ENCODE peak calls at places on chromosomes 11 and 22, in five cellular contexts. Y, T, A, K and I are unnamed samples.

GRCh38 chr11:13487661-13488030 is 8.2 kb downstream of the PTH start:
- DNase-seq in K (peak), T (no peak), A (no peak), Y (peak), I (peak)

GRCh38 chr11:29214833-29215232 is 802.0 kb downstream of the KCNA4 start:
- DNase-seq in Y (no peak), A (no peak), T (no peak), K (no peak), I (peak)

GRCh38 chr11:110897035-110897434 is 184.8 kb upstream of the ARHGAP20 start:
- DNase-seq in K (no peak), Y (no peak), A (no peak), T (peak), I (peak)

GRCh38 chr11:40280161-40281054 is 1179.0 kb downstream of the LRRC4C start:
- DNase-seq in Y (no peak), T (no peak), K (no peak), A (no peak), I (no peak)

GRCh38 chr22:25929479-25929878 is 187.5 kb downstream of the MYO18B start:
- DNase-seq in A (no peak), Y (no peak), K (no peak), T (no peak), I (no peak)

GRCh38 chr11:101321222-101321621 is 191.6 kb upstream of the PGR start:
- DNase-seq in K (no peak), T (no peak), A (no peak), Y (no peak), I (no peak)

GRCh38 chr11:4881860-4882500 is at the start of gene OR51T1:
- DNase-seq in Y (no peak), A (no peak), T (no peak), K (peak), I (peak)

GRCh38 chr11:96543177-96543576 is 153.4 kb downstream of the JRKL start:
- DNase-seq in A (no peak), Y (no peak), T (no peak), K (no peak), I (no peak)

GRCh38 chr22:16955678-16956210 is 52.3 kb downstream of the GAB4 start:
- DNase-seq in A (no peak), Y (no peak), T (no peak), K (peak), I (no peak)

GRCh38 chr11:125263268-125263790 is 98.8 kb downstream of the PKNOX2 start:
- DNase-seq in A (no peak), T (peak), K (no peak), Y (no peak), I (peak)

GRCh38 chr22:20427945-20428417 is 9.6 kb downstream of the SCARF2 start:
- DNase-seq in A (no peak), Y (no peak), K (no peak), T (no peak), I (no peak)

DNA sequence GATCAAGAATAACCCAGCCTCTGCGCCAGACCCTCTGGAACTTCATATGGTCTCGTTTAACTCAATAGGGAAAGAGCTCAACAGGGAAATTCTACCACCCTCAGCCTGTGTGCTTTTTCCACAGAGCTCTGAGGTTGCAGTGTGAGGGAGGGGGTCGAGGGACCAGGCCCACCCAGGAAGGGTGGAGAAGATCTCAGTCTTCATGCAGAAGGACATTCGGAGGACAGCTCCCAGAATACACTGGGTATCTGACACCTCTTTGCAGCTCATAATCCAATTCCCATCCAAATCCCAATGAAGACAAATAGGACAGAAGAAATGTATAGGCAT is 56.6 kb downstream of the ST14 start:
- DNase-seq in T (no peak), K (no peak), A (no peak), Y (no peak), I (no peak)
- TF ChIP-seq RCOR1 in T (no peak), K (no peak), A (no peak), Y (no peak), I (no peak)

GRCh38 chr11:70717961-70718595 is 319.7 kb downstream of the CTTN start:
- DNase-seq in K (no peak), Y (no peak), T (no peak), A (no peak), I (no peak)
- TF ChIP-seq RCOR1 in K (no peak), Y (no peak), T (no peak), A (no peak), I (no peak)

DNA sequence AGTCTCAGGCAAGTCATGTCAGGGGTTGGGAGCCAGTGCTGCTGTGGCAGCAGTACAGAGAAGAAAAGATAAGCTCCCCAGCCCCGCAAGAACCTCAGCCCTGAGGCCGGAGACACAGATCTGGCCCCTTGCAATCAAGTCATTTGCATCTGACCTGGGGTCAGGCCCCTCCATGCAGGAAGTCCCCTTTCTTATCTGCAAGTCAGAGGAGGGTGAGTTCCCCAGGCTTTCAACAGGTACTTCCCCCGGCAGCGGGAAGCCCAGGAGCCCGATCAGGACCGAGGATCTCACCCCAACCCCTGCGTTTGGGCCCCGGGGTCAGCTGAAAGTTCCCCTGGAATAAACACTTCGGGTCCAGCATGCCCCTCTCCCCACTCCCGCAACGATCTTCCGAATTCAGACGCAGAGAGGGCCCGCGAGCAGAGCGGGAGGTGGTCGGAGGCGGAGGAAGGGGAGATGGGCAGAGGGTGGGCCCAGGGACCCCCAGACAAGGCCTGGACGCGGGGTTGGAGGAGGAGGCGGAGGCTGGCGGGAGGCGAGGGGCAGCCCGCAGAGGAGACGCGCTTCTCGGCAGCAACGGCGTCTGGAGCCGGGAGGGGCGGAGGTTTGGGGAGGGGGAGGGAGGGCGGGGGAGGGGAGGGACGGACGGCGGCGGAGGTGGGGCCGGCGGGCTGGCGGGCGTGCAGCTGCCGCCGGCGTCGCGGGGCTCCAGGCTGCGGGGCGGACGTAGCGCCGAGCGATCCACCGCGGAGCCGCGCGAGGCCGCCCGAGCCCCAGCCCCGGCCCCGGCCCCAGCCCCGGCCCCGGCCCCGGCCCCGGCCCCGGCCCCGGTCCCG is at the start of gene TSPAN18:
- DNase-seq in K (peak), Y (no peak), A (peak), T (peak), I (no peak)
- TF ChIP-seq RCOR1 in K (no peak), Y (no peak), A (no peak), T (peak), I (no peak)

DNA sequence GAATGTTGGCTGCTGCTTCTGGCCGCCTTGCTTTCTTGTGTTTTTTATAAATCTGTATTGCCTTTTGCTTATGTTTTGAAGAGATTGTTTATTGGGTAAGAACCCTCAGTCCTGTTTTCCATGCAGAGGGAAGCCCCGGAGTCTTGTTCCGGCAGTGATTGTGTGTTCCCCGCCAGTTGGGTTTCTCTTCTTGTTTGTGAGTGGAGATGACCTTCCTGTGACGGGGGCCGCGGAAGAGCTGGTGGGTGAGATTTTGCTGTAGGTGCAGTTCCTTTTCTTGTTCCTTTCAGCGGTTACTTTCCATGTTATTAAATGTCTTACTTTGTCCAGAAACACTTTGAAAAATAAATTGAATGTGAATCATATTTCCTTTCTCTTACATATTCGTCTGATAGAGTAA is 8.3 kb downstream of the TBC1D22A start:
- DNase-seq in A (no peak), T (no peak), Y (no peak), K (no peak), I (no peak)
- TF ChIP-seq RCOR1 in A (no peak), T (no peak), Y (no peak), K (no peak), I (no peak)

GRCh38 chr11:16883179-16883578 is 131.0 kb downstream of the PLEKHA7 start:
- DNase-seq in Y (peak), A (no peak), T (no peak), K (peak), I (no peak)

GRCh38 chr11:16880184-16880583 is 134.0 kb downstream of the PLEKHA7 start:
- DNase-seq in K (no peak), T (no peak), A (no peak), Y (no peak), I (no peak)

GRCh38 chr11:16879690-16880089 is 134.5 kb downstream of the PLEKHA7 start:
- DNase-seq in Y (no peak), K (no peak), A (no peak), T (no peak), I (no peak)

GRCh38 chr11:16881766-16882165 is 132.4 kb downstream of the PLEKHA7 start:
- DNase-seq in Y (no peak), T (no peak), K (no peak), A (no peak), I (no peak)

DNA sequence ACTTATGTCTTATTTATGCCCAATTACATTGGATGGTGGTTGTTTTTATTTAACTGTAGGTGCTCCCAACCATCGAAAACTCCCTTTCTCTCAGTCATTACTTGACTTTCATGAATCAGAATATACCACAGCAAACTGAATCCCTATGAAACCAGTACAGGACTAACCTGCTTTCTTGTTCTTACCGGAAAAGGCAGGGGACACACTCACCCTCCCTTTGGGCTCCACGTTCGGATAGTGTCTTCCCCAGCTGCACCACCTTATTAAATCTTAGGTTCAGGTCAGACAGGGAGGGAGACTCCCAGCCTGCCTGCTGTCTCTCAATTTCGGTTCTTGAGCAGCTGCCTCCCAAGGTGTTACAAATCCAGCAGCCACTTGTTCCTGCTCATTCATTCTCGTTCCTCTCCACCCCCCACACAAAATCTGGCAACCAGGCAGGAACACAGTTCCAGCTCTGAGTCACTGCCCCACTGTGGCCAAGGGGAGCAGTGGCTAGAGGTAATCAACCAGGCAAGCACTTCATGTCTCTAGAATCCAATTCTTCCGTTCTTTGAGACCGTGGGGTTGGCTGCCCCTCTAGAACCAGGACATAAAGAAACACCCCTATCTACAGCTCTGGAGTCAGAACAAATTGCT is 133.0 kb downstream of the PLEKHA7 start:
- DNase-seq in K (peak), A (no peak), Y (no peak), T (no peak), I (peak)
- TF ChIP-seq RCOR1 in K (no peak), A (no peak), Y (no peak), T (no peak), I (no peak)